ENCODE peak calls at places on chromosomes 1 and 21, in six cellular contexts. One of them, this sample, is unnamed. For H3K4me1, the result is how much of the 10 kb centered on the place peaks cover.

GRCh38 chr21:25506887-25507286 is 100.4 kb downstream of the MRPL39 start:
- DNase-seq in CD4-positive, alpha-beta memory T cell: no peak
- DNase-seq in fibroblast of lung: peak
- DNase-seq in lower lobe of right lung: no peak
- DNase-seq in lung: no peak
- DNase-seq in body of pancreas: no peak
- DNase-seq in this sample: no peak

GRCh38 chr1:243693764-243694163 is 156.3 kb downstream of the AKT3 start:
- DNase-seq in CD4-positive, alpha-beta memory T cell: no peak
- DNase-seq in fibroblast of lung: no peak
- DNase-seq in lower lobe of right lung: no peak
- DNase-seq in lung: no peak
- DNase-seq in body of pancreas: no peak
- DNase-seq in this sample: no peak

GRCh38 chr1:58829861-58830260 is 46.0 kb upstream of the JUN start:
- DNase-seq in CD4-positive, alpha-beta memory T cell: no peak
- DNase-seq in fibroblast of lung: peak
- DNase-seq in lower lobe of right lung: no peak
- DNase-seq in lung: no peak
- DNase-seq in body of pancreas: no peak
- DNase-seq in this sample: no peak

GRCh38 chr1:59947047-59947938 is 20.7 kb upstream of the CYP2J2 start:
- DNase-seq in CD4-positive, alpha-beta memory T cell: peak
- DNase-seq in fibroblast of lung: peak
- DNase-seq in lower lobe of right lung: peak
- DNase-seq in lung: peak
- DNase-seq in body of pancreas: peak
- DNase-seq in this sample: peak

GRCh38 chr21:43880111-43880985 is 15.3 kb downstream of the AGPAT3 start:
- DNase-seq in CD4-positive, alpha-beta memory T cell: no peak
- DNase-seq in fibroblast of lung: no peak
- DNase-seq in lower lobe of right lung: peak
- DNase-seq in lung: peak
- DNase-seq in body of pancreas: peak
- DNase-seq in this sample: no peak

GRCh38 chr1:159987186-159987585 is 33.1 kb upstream of the SLAMF9 start:
- DNase-seq in CD4-positive, alpha-beta memory T cell: no peak
- DNase-seq in fibroblast of lung: no peak
- DNase-seq in lower lobe of right lung: no peak
- DNase-seq in lung: no peak
- DNase-seq in body of pancreas: no peak
- DNase-seq in this sample: no peak

GRCh38 chr1:223393275-223394214 is at the start of gene CCDC185:
- DNase-seq in CD4-positive, alpha-beta memory T cell: no peak
- DNase-seq in fibroblast of lung: no peak
- DNase-seq in lower lobe of right lung: peak
- DNase-seq in lung: no peak
- DNase-seq in body of pancreas: peak
- DNase-seq in this sample: no peak

GRCh38 chr1:231242516-231243198 is 1.6 kb downstream of the GNPAT start:
- DNase-seq in CD4-positive, alpha-beta memory T cell: no peak
- DNase-seq in fibroblast of lung: peak
- DNase-seq in lower lobe of right lung: no peak
- DNase-seq in lung: no peak
- DNase-seq in body of pancreas: no peak
- DNase-seq in this sample: no peak

GRCh38 chr1:230153655-230154296 is 86.7 kb downstream of the GALNT2 start:
- DNase-seq in CD4-positive, alpha-beta memory T cell: no peak
- DNase-seq in fibroblast of lung: peak
- DNase-seq in lower lobe of right lung: peak
- DNase-seq in lung: no peak
- DNase-seq in body of pancreas: no peak
- DNase-seq in this sample: peak

GRCh38 chr1:41314376-41314775 is 46.9 kb upstream of the FOXO6 start:
- DNase-seq in CD4-positive, alpha-beta memory T cell: no peak
- DNase-seq in fibroblast of lung: no peak
- DNase-seq in lower lobe of right lung: no peak
- DNase-seq in lung: no peak
- DNase-seq in body of pancreas: no peak
- DNase-seq in this sample: no peak

GRCh38 chr1:55375617-55376258 is 160.6 kb upstream of the USP24 start:
- DNase-seq in CD4-positive, alpha-beta memory T cell: peak
- DNase-seq in fibroblast of lung: peak
- DNase-seq in lower lobe of right lung: no peak
- DNase-seq in lung: peak
- DNase-seq in body of pancreas: peak
- DNase-seq in this sample: peak

GRCh38 chr1:24850353-24850905 is 79.6 kb downstream of the RUNX3 start:
- DNase-seq in CD4-positive, alpha-beta memory T cell: no peak
- DNase-seq in fibroblast of lung: peak
- DNase-seq in lower lobe of right lung: no peak
- DNase-seq in lung: no peak
- DNase-seq in body of pancreas: no peak
- DNase-seq in this sample: no peak

GRCh38 chr1:241555526-241555925 is 23.3 kb downstream of the KMO start:
- DNase-seq in CD4-positive, alpha-beta memory T cell: no peak
- DNase-seq in fibroblast of lung: no peak
- DNase-seq in lower lobe of right lung: no peak
- DNase-seq in lung: no peak
- DNase-seq in body of pancreas: no peak
- DNase-seq in this sample: no peak

GRCh38 chr1:46509414-46509813 is 19.8 kb downstream of the DMBX1 start:
- DNase-seq in CD4-positive, alpha-beta memory T cell: no peak
- DNase-seq in fibroblast of lung: no peak
- DNase-seq in lower lobe of right lung: no peak
- DNase-seq in lung: no peak
- DNase-seq in body of pancreas: no peak
- DNase-seq in this sample: no peak

GRCh38 chr1:183363967-183364366 is 54.2 kb downstream of the NMNAT2 start:
- DNase-seq in CD4-positive, alpha-beta memory T cell: no peak
- DNase-seq in fibroblast of lung: no peak
- DNase-seq in lower lobe of right lung: no peak
- DNase-seq in lung: no peak
- DNase-seq in body of pancreas: no peak
- DNase-seq in this sample: no peak

GRCh38 chr1:155105604-155106011 is 22.1 kb upstream of the EFNA1 start:
- DNase-seq in CD4-positive, alpha-beta memory T cell: no peak
- DNase-seq in fibroblast of lung: no peak
- DNase-seq in lower lobe of right lung: peak
- DNase-seq in lung: peak
- DNase-seq in body of pancreas: no peak
- DNase-seq in this sample: peak

GRCh38 chr1:78171736-78172590 is 126.2 kb downstream of the GIPC2 start:
- DNase-seq in CD4-positive, alpha-beta memory T cell: no peak
- DNase-seq in fibroblast of lung: peak
- DNase-seq in lower lobe of right lung: no peak
- DNase-seq in lung: no peak
- DNase-seq in body of pancreas: no peak
- DNase-seq in this sample: no peak

GRCh38 chr1:76872944-76873343 is 5.7 kb downstream of the ST6GALNAC5 start:
- DNase-seq in CD4-positive, alpha-beta memory T cell: no peak
- DNase-seq in fibroblast of lung: no peak
- DNase-seq in lower lobe of right lung: no peak
- DNase-seq in lung: no peak
- DNase-seq in body of pancreas: no peak
- DNase-seq in this sample: no peak

GRCh38 chr1:8422439-8423133 is 104.7 kb downstream of the SLC45A1 start:
- DNase-seq in CD4-positive, alpha-beta memory T cell: no peak
- DNase-seq in fibroblast of lung: peak
- DNase-seq in lower lobe of right lung: no peak
- DNase-seq in lung: no peak
- DNase-seq in body of pancreas: no peak
- DNase-seq in this sample: peak

GRCh38 chr1:99348375-99349132 is 84.3 kb downstream of the PLPPR4 start:
- DNase-seq in CD4-positive, alpha-beta memory T cell: no peak
- DNase-seq in fibroblast of lung: no peak
- DNase-seq in lower lobe of right lung: no peak
- DNase-seq in lung: no peak
- DNase-seq in body of pancreas: no peak
- DNase-seq in this sample: no peak

GRCh38 chr1:20105856-20106255 is 13.5 kb downstream of the PLA2G2D start:
- DNase-seq in CD4-positive, alpha-beta memory T cell: no peak
- DNase-seq in fibroblast of lung: no peak
- DNase-seq in lower lobe of right lung: no peak
- DNase-seq in lung: no peak
- DNase-seq in body of pancreas: no peak
- DNase-seq in this sample: no peak

GRCh38 chr1:65235867-65236805 is 73.2 kb upstream of the DNAJC6 start:
- DNase-seq in CD4-positive, alpha-beta memory T cell: peak
- DNase-seq in fibroblast of lung: peak
- DNase-seq in lower lobe of right lung: no peak
- DNase-seq in lung: no peak
- DNase-seq in body of pancreas: no peak
- DNase-seq in this sample: no peak

GRCh38 chr1:23459338-23459757 is 24.6 kb downstream of the ASAP3 start:
- DNase-seq in CD4-positive, alpha-beta memory T cell: no peak
- DNase-seq in fibroblast of lung: no peak
- DNase-seq in lower lobe of right lung: no peak
- DNase-seq in lung: no peak
- DNase-seq in body of pancreas: no peak
- DNase-seq in this sample: peak

GRCh38 chr1:175390522-175391247 is 198.1 kb upstream of the KIAA0040 start:
- DNase-seq in CD4-positive, alpha-beta memory T cell: no peak
- DNase-seq in fibroblast of lung: no peak
- DNase-seq in lower lobe of right lung: no peak
- DNase-seq in lung: no peak
- DNase-seq in body of pancreas: no peak
- DNase-seq in this sample: no peak
- H3K4me3 ChIP-seq in CD4-positive, alpha-beta memory T cell: no peak
- H3K4me3 ChIP-seq in fibroblast of lung: no peak
- H3K4me3 ChIP-seq in lower lobe of right lung: no peak
- H3K4me3 ChIP-seq in lung: no peak
- H3K4me3 ChIP-seq in body of pancreas: no peak
- H3K4me3 ChIP-seq in this sample: no peak

DNA sequence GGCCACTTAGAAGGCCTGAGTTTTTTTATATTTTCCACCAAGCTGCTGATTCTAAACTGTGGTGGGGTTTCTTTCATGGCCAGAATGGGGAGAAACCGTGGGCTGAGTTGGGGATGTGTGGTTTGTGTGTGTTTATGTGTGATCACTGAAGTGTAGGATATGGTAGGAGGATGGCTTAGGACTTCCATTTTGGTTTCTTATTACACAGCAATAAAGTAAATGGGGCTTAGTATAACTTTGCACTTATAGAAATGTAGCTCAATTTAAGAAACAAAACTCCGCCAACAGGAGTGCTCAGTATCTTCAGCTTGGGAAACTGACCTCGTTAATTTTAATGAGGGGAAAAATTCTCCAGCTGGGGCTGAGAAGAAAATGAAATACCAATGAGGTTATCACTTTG is 77.8 kb downstream of the PBX1 start:
- DNase-seq in CD4-positive, alpha-beta memory T cell: no peak
- DNase-seq in fibroblast of lung: no peak
- DNase-seq in lower lobe of right lung: no peak
- DNase-seq in lung: no peak
- DNase-seq in body of pancreas: no peak
- DNase-seq in this sample: no peak
- H3K4me1 ChIP-seq in CD4-positive, alpha-beta memory T cell: under half
- H3K4me1 ChIP-seq in fibroblast of lung: under half
- H3K4me1 ChIP-seq in lower lobe of right lung: under half
- H3K4me1 ChIP-seq in lung: under half
- H3K4me1 ChIP-seq in body of pancreas: half or more
- H3K4me1 ChIP-seq in this sample: half or more

DNA sequence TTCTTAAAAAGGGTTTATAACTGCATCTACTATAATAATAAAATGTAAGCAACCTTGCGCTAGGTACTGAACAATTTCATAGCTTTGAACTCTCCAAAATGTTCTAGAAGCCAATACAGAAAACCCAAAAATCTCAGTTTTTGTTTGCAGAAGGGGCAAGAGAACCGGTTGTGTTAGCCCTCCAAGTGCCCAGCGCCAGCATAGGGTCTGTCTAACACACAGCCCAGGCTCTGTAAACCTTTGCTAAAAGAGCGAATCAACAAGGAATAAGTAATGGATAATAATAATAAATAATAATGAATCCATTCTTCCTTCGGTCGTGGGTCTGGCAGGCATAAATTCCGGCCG is 333 bp upstream of the CHAF1B start:
- DNase-seq in CD4-positive, alpha-beta memory T cell: no peak
- DNase-seq in fibroblast of lung: no peak
- DNase-seq in lower lobe of right lung: no peak
- DNase-seq in lung: no peak
- DNase-seq in body of pancreas: no peak
- DNase-seq in this sample: no peak
- H3K4me3 ChIP-seq in CD4-positive, alpha-beta memory T cell: no peak
- H3K4me3 ChIP-seq in fibroblast of lung: peak
- H3K4me3 ChIP-seq in lower lobe of right lung: peak
- H3K4me3 ChIP-seq in lung: no peak
- H3K4me3 ChIP-seq in body of pancreas: no peak
- H3K4me3 ChIP-seq in this sample: peak

DNA sequence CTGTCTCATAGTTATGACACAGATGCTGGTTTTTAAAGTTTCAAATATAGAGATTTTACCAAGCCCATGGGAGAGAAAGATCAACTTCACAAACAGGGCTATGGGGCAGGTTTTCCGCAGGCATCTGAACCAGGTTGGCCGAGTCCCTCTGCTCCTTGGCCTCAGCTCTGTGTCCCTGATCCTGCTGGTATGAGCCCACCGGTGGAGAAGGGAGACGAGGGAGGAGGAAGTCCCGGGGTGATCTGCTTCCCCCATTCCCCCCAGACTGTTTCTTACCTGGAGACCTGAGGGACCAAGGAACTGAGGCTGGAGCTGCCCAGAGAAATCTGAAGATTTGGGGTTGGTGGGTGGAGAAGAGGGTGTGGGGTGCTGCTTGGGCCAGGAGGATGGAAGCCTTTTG is 28.9 kb upstream of the BTG2 start:
- DNase-seq in CD4-positive, alpha-beta memory T cell: no peak
- DNase-seq in fibroblast of lung: no peak
- DNase-seq in lower lobe of right lung: no peak
- DNase-seq in lung: no peak
- DNase-seq in body of pancreas: no peak
- DNase-seq in this sample: no peak
- H3K4me1 ChIP-seq in CD4-positive, alpha-beta memory T cell: under half
- H3K4me1 ChIP-seq in fibroblast of lung: under half
- H3K4me1 ChIP-seq in lower lobe of right lung: half or more
- H3K4me1 ChIP-seq in lung: under half
- H3K4me1 ChIP-seq in body of pancreas: half or more
- H3K4me1 ChIP-seq in this sample: under half